ENCODE peak calls at places on chromosomes 7 and 10, in six cellular contexts. P, Q, Y, D, V and Z are unnamed samples.

GRCh38 chr7:32616625-32617024 is 121.3 kb downstream of the AVL9 start:
- DNase-seq in D (no peak), P (peak; percentile 51), Q (no peak), Y (no peak), V (peak; percentile 81), Z (no peak)

GRCh38 chr10:131127122-131127589 is 184.4 kb downstream of the TCERG1L start:
- DNase-seq in D (no peak), Q (no peak), Y (no peak), V (no peak), P (no peak), Z (no peak)

GRCh38 chr7:122006687-122007086 is 133.7 kb downstream of the PTPRZ1 start:
- DNase-seq in P (no peak), Y (no peak), Q (no peak), V (no peak), D (no peak), Z (peak; percentile 33)

GRCh38 chr7:106177295-106177690 is 65.2 kb upstream of the SYPL1 start:
- DNase-seq in V (no peak), Y (no peak), D (no peak), P (no peak), Q (no peak), Z (no peak)

GRCh38 chr7:77338883-77339629 is 77.1 kb downstream of the GSAP start:
- DNase-seq in V (no peak), Q (no peak), D (peak; percentile 35), Y (no peak), P (no peak), Z (no peak)

GRCh38 chr7:121103091-121103490 is 114.6 kb downstream of the CPED1 start:
- DNase-seq in D (no peak), V (no peak), P (no peak), Q (no peak), Y (no peak), Z (no peak)

GRCh38 chr7:3893151-3893788 is 592.2 kb downstream of the SDK1 start:
- DNase-seq in V (no peak), Y (no peak), P (no peak), D (no peak), Q (no peak), Z (no peak)

GRCh38 chr10:6203331-6204062 is 765 bp downstream of the PFKFB3 start:
- DNase-seq in P (no peak), Q (no peak), D (no peak), Y (peak; percentile 92), V (peak; percentile 67), Z (peak; percentile 81)

GRCh38 chr7:134720091-134720935 is 59.1 kb upstream of the CALD1 start:
- DNase-seq in Q (no peak), V (no peak), Y (no peak), D (no peak), P (no peak), Z (no peak)

GRCh38 chr10:103111031-103111917 is 81.8 kb downstream of the NT5C2 start:
- DNase-seq in Y (no peak), D (peak; percentile 15), P (no peak), V (no peak), Q (peak; percentile 81), Z (peak; percentile 23)

GRCh38 chr10:130387936-130388580 is 251.9 kb downstream of the GLRX3 start:
- DNase-seq in Y (no peak), D (no peak), P (no peak), Q (no peak), V (no peak), Z (no peak)

GRCh38 chr10:103082683-103083082 is 110.4 kb downstream of the NT5C2 start:
- DNase-seq in Q (no peak), Y (no peak), V (no peak), P (no peak), D (no peak), Z (no peak)

GRCh38 chr7:150450491-150450992 is at the start of gene GIMAP8:
- DNase-seq in P (no peak), V (no peak), Y (no peak), Q (no peak), D (no peak), Z (peak; percentile 8)

GRCh38 chr7:128740996-128741395 is 1.8 kb downstream of the CALU start:
- DNase-seq in Q (no peak), V (peak; percentile 44), D (no peak), Y (no peak), P (no peak), Z (no peak)

GRCh38 chr7:155222578-155222977 is 75.1 kb upstream of the INSIG1 start:
- DNase-seq in D (no peak), P (no peak), Q (no peak), V (no peak), Y (no peak), Z (no peak)

GRCh38 chr7:50615519-50615845 is 50.3 kb upstream of the DDC start:
- DNase-seq in D (no peak), P (no peak), V (no peak), Y (no peak), Q (no peak), Z (no peak)

GRCh38 chr10:128274938-128275337 is 148.7 kb upstream of the MKI67 start:
- DNase-seq in P (no peak), D (no peak), V (peak; percentile 26), Q (no peak), Y (no peak), Z (no peak)

GRCh38 chr7:43199333-43199732 is 86.9 kb downstream of the HECW1 start:
- DNase-seq in Y (no peak), V (no peak), Q (no peak), D (no peak), P (no peak), Z (no peak)

GRCh38 chr10:52864459-52865106 is 92.0 kb upstream of the MBL2 start:
- DNase-seq in P (no peak), Y (no peak), D (peak; percentile 64), Q (no peak), V (no peak), Z (peak; percentile 50)

GRCh38 chr10:122981066-122981464 is 864 bp downstream of the PSTK start:
- DNase-seq in V (peak; percentile 41), Y (peak; percentile 65), D (peak; percentile 62), Q (no peak), P (peak; percentile 34), Z (peak; percentile 69)

GRCh38 chr7:158989006-158989405 is 132.6 kb downstream of the DYNC2I1 start:
- DNase-seq in P (no peak), Q (no peak), D (no peak), V (no peak), Y (no peak), Z (no peak)

GRCh38 chr7:158987691-158988090 is 131.3 kb downstream of the DYNC2I1 start:
- DNase-seq in P (no peak), D (no peak), Q (no peak), Y (no peak), V (no peak), Z (no peak)

GRCh38 chr7:158985583-158985982 is 129.2 kb downstream of the DYNC2I1 start:
- DNase-seq in D (no peak), V (no peak), Q (no peak), Y (no peak), P (no peak), Z (no peak)

GRCh38 chr7:158991824-158992621 is 135.7 kb downstream of the DYNC2I1 start:
- DNase-seq in D (no peak), Y (peak; percentile 45), Q (no peak), P (no peak), V (no peak), Z (peak; percentile 27)

GRCh38 chr7:158988302-158988862 is 132.0 kb downstream of the DYNC2I1 start:
- DNase-seq in D (no peak), V (no peak), Y (no peak), Q (no peak), P (no peak), Z (no peak)
- H3K79me2 ChIP-seq in D (no peaks in the 10 kb centered on the region), V (no peaks in the 10 kb centered on the region), Y (no peaks in the 10 kb centered on the region), Q (no peaks in the 10 kb centered on the region), P (no peaks in the 10 kb centered on the region), Z (no peaks in the 10 kb centered on the region)

DNA sequence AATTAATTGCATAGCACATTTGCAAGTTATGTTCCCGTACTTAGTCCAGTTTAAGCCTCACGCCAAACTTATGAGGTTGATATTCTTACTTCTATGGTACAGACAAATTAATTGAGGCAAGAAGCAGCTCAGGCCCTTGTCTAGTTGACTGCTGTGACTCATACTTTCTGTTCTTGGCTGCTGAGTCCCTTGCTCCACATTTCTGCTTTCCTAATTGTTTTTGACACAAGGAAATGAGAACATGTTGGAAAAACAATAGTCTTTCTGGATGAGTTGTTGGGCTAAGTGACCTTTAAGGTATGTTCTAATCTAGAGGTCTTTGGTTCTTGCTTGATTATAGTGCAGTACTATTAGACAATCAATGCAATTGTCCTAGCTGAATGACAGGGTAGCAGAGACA is 331.8 kb downstream of the NRG3 start:
- DNase-seq in D (no peak), Y (no peak), P (no peak), Q (no peak), V (no peak), Z (no peak)
- TF ChIP-seq REST in D (no peak), Y (no peak), P (no peak), Q (no peak), V (no peak), Z (no peak)

GRCh38 chr7:23247101-23247601 is 576 bp downstream of the GPNMB start:
- DNase-seq in D (no peak), Q (no peak), V (no peak), Y (no peak), P (no peak), Z (peak; percentile 28)

GRCh38 chr7:23247602-23248335 is 1.2 kb downstream of the GPNMB start:
- DNase-seq in D (no peak), V (no peak), P (no peak), Y (no peak), Q (no peak), Z (peak; percentile 65)

GRCh38 chr7:23246540-23246939 is at the start of gene GPNMB:
- DNase-seq in D (no peak), P (no peak), Q (no peak), Y (peak; percentile 62), V (no peak), Z (peak; percentile 49)

GRCh38 chr7:23254051-23254681 is 7.6 kb downstream of the GPNMB start:
- DNase-seq in D (no peak), Y (no peak), V (no peak), P (no peak), Q (no peak), Z (no peak)

DNA sequence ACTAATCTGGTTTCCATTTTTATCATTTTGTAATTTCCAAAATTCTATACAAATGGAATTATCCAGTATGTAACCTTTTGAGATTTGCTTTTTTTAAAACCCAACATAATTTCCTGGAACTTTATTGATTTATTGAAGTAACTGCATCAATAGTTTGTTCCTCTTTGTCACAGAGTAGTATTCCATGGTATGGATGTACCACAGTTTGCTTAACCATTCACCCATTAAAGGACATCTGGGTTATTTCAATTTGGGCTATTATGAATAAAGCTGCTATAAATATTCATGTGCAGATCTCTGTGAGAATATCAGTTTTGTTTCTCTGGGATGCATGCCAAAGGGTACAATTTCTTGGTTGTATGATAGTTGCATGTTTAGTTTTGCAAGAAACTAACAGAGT is 2.9 kb downstream of the GPNMB start:
- DNase-seq in P (no peak), Y (no peak), D (no peak), Q (no peak), V (no peak), Z (no peak)
- H3K79me2 ChIP-seq in P (no peaks in the 10 kb centered on the region), Y (no peaks in the 10 kb centered on the region), D (no peaks in the 10 kb centered on the region), Q (no peaks in the 10 kb centered on the region), V (no peaks in the 10 kb centered on the region), Z (no peaks in the 10 kb centered on the region)

DNA sequence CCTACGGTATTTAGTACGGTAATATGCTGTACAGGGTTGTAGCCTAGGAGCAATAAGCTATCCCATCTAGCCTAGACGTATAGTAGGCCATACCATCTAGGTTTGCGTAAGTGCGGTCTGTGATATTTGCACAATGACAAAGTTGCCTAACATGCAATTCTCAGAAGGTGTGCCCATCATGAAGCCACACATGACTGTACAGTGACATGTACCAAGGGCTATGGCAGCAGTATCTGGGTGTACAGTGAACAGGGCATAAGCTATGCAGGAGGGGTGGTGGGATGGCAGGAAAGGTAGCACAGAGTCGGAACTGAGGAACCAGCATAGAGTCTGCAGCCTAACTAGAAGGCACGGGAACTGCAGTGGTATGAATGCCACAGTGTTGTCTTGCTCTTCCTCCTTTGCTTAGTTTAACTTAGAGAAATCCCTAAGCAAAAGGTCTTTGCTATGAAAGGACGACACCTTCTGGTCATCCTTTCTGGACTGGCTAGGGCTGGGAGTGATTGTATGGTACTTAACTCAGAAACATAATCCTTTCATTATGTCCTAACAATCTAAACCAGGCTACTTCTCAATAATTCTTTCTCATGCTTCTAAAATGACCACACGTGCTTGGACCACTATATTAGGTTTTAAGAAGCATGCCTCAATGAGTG is 93.5 kb downstream of the DYNC1I1 start:
- DNase-seq in P (peak; percentile 7), Q (no peak), V (peak; percentile 27), D (peak; percentile 25), Y (no peak), Z (peak; percentile 58)
- TF ChIP-seq REST in P (no peak), Q (no peak), V (no peak), D (no peak), Y (no peak), Z (no peak)